ENCODE peak calls at places on chromosome 4, in ten cellular contexts. One of them, this sample, is unnamed.

GRCh38 chr4:145881991-145882390 is 56.6 kb downstream of the ZNF827 start:
- DNase-seq in AG09309: no peak
- DNase-seq in HCEC 1CT: no peak
- DNase-seq in endodermal cell: no peak
- DNase-seq in body of pancreas: peak
- DNase-seq in CD4-positive, alpha-beta memory T cell: no peak
- DNase-seq in hypothalamus: no peak
- DNase-seq in left colon: peak
- DNase-seq in right cardiac atrium: no peak
- DNase-seq in NCI-H774: peak
- DNase-seq in this sample: peak

GRCh38 chr4:158255727-158256324 is 45.5 kb downstream of the TMEM144 start:
- DNase-seq in NCI-H774: peak
- DNase-seq in hypothalamus: no peak
- DNase-seq in endodermal cell: no peak
- DNase-seq in HCEC 1CT: peak
- DNase-seq in AG09309: peak
- DNase-seq in CD4-positive, alpha-beta memory T cell: no peak
- DNase-seq in left colon: no peak
- DNase-seq in right cardiac atrium: no peak
- DNase-seq in body of pancreas: peak
- DNase-seq in this sample: peak

GRCh38 chr4:136713140-136713539 is 819.2 kb downstream of the PCDH18 start:
- DNase-seq in HCEC 1CT: no peak
- DNase-seq in hypothalamus: no peak
- DNase-seq in right cardiac atrium: no peak
- DNase-seq in endodermal cell: no peak
- DNase-seq in NCI-H774: no peak
- DNase-seq in AG09309: no peak
- DNase-seq in left colon: no peak
- DNase-seq in body of pancreas: no peak
- DNase-seq in CD4-positive, alpha-beta memory T cell: no peak
- DNase-seq in this sample: no peak

GRCh38 chr4:15913631-15913970 is 24.9 kb downstream of the FGFBP1 start:
- DNase-seq in hypothalamus: no peak
- DNase-seq in body of pancreas: peak
- DNase-seq in CD4-positive, alpha-beta memory T cell: no peak
- DNase-seq in HCEC 1CT: peak
- DNase-seq in NCI-H774: no peak
- DNase-seq in AG09309: peak
- DNase-seq in left colon: no peak
- DNase-seq in endodermal cell: no peak
- DNase-seq in right cardiac atrium: no peak
- DNase-seq in this sample: no peak

GRCh38 chr4:109977854-109978501 is 65.3 kb downstream of the EGF start:
- DNase-seq in HCEC 1CT: peak
- DNase-seq in NCI-H774: no peak
- DNase-seq in hypothalamus: no peak
- DNase-seq in body of pancreas: peak
- DNase-seq in AG09309: peak
- DNase-seq in endodermal cell: no peak
- DNase-seq in CD4-positive, alpha-beta memory T cell: peak
- DNase-seq in right cardiac atrium: no peak
- DNase-seq in left colon: no peak
- DNase-seq in this sample: peak

GRCh38 chr4:159137176-159137575 is 34.3 kb downstream of the RAPGEF2 start:
- DNase-seq in endodermal cell: no peak
- DNase-seq in body of pancreas: peak
- DNase-seq in right cardiac atrium: no peak
- DNase-seq in HCEC 1CT: no peak
- DNase-seq in AG09309: no peak
- DNase-seq in CD4-positive, alpha-beta memory T cell: no peak
- DNase-seq in NCI-H774: peak
- DNase-seq in left colon: peak
- DNase-seq in hypothalamus: no peak
- DNase-seq in this sample: peak

GRCh38 chr4:173626277-173626676 is 96.2 kb upstream of the HAND2 start:
- DNase-seq in NCI-H774: no peak
- DNase-seq in left colon: no peak
- DNase-seq in HCEC 1CT: no peak
- DNase-seq in right cardiac atrium: no peak
- DNase-seq in AG09309: no peak
- DNase-seq in body of pancreas: no peak
- DNase-seq in hypothalamus: no peak
- DNase-seq in endodermal cell: no peak
- DNase-seq in CD4-positive, alpha-beta memory T cell: no peak
- DNase-seq in this sample: no peak

GRCh38 chr4:39641451-39641850 is 2.8 kb upstream of the SMIM14 start:
- DNase-seq in left colon: no peak
- DNase-seq in endodermal cell: peak
- DNase-seq in right cardiac atrium: no peak
- DNase-seq in hypothalamus: no peak
- DNase-seq in HCEC 1CT: no peak
- DNase-seq in AG09309: no peak
- DNase-seq in body of pancreas: no peak
- DNase-seq in NCI-H774: no peak
- DNase-seq in CD4-positive, alpha-beta memory T cell: no peak
- DNase-seq in this sample: no peak

GRCh38 chr4:5112333-5112732 is 61.1 kb downstream of the STK32B start:
- DNase-seq in body of pancreas: no peak
- DNase-seq in NCI-H774: no peak
- DNase-seq in endodermal cell: no peak
- DNase-seq in AG09309: no peak
- DNase-seq in left colon: no peak
- DNase-seq in HCEC 1CT: no peak
- DNase-seq in right cardiac atrium: no peak
- DNase-seq in hypothalamus: no peak
- DNase-seq in CD4-positive, alpha-beta memory T cell: no peak
- DNase-seq in this sample: no peak

GRCh38 chr4:77921701-77922100 is 59.1 kb downstream of the MRPL1 start:
- DNase-seq in AG09309: peak
- DNase-seq in right cardiac atrium: no peak
- DNase-seq in endodermal cell: no peak
- DNase-seq in left colon: no peak
- DNase-seq in CD4-positive, alpha-beta memory T cell: no peak
- DNase-seq in HCEC 1CT: peak
- DNase-seq in NCI-H774: no peak
- DNase-seq in body of pancreas: no peak
- DNase-seq in hypothalamus: no peak
- DNase-seq in this sample: no peak

GRCh38 chr4:162485486-162485885 is 321.7 kb upstream of the FSTL5 start:
- DNase-seq in right cardiac atrium: no peak
- DNase-seq in CD4-positive, alpha-beta memory T cell: no peak
- DNase-seq in endodermal cell: no peak
- DNase-seq in hypothalamus: no peak
- DNase-seq in body of pancreas: no peak
- DNase-seq in HCEC 1CT: peak
- DNase-seq in NCI-H774: no peak
- DNase-seq in left colon: no peak
- DNase-seq in AG09309: no peak
- DNase-seq in this sample: no peak

GRCh38 chr4:119038465-119038864 is 97.2 kb upstream of the MYOZ2 start:
- DNase-seq in body of pancreas: no peak
- DNase-seq in endodermal cell: no peak
- DNase-seq in hypothalamus: no peak
- DNase-seq in CD4-positive, alpha-beta memory T cell: no peak
- DNase-seq in left colon: no peak
- DNase-seq in NCI-H774: no peak
- DNase-seq in AG09309: no peak
- DNase-seq in HCEC 1CT: peak
- DNase-seq in right cardiac atrium: no peak
- DNase-seq in this sample: no peak

GRCh38 chr4:15778742-15779231 is 659 bp downstream of the CD38 start:
- DNase-seq in body of pancreas: peak
- DNase-seq in right cardiac atrium: peak
- DNase-seq in hypothalamus: no peak
- DNase-seq in HCEC 1CT: no peak
- DNase-seq in left colon: peak
- DNase-seq in AG09309: no peak
- DNase-seq in endodermal cell: no peak
- DNase-seq in CD4-positive, alpha-beta memory T cell: peak
- DNase-seq in NCI-H774: no peak
- DNase-seq in this sample: peak

GRCh38 chr4:92234393-92235176 is 69.2 kb upstream of the GRID2 start:
- DNase-seq in right cardiac atrium: no peak
- DNase-seq in CD4-positive, alpha-beta memory T cell: no peak
- DNase-seq in HCEC 1CT: peak
- DNase-seq in NCI-H774: no peak
- DNase-seq in left colon: no peak
- DNase-seq in endodermal cell: no peak
- DNase-seq in hypothalamus: no peak
- DNase-seq in body of pancreas: no peak
- DNase-seq in AG09309: peak
- DNase-seq in this sample: no peak

GRCh38 chr4:169174247-169174646 is 96.5 kb downstream of the SH3RF1 start:
- DNase-seq in endodermal cell: no peak
- DNase-seq in CD4-positive, alpha-beta memory T cell: no peak
- DNase-seq in HCEC 1CT: no peak
- DNase-seq in hypothalamus: no peak
- DNase-seq in AG09309: no peak
- DNase-seq in NCI-H774: no peak
- DNase-seq in right cardiac atrium: no peak
- DNase-seq in body of pancreas: no peak
- DNase-seq in left colon: no peak
- DNase-seq in this sample: no peak

GRCh38 chr4:48470570-48470969 is 12.6 kb upstream of the SLC10A4 start:
- DNase-seq in hypothalamus: no peak
- DNase-seq in endodermal cell: no peak
- DNase-seq in CD4-positive, alpha-beta memory T cell: no peak
- DNase-seq in HCEC 1CT: no peak
- DNase-seq in body of pancreas: no peak
- DNase-seq in AG09309: no peak
- DNase-seq in left colon: no peak
- DNase-seq in NCI-H774: no peak
- DNase-seq in right cardiac atrium: no peak
- DNase-seq in this sample: no peak

GRCh38 chr4:57233391-57233790 is 123.2 kb upstream of the IGFBP7 start:
- DNase-seq in CD4-positive, alpha-beta memory T cell: no peak
- DNase-seq in HCEC 1CT: peak
- DNase-seq in endodermal cell: no peak
- DNase-seq in NCI-H774: no peak
- DNase-seq in left colon: no peak
- DNase-seq in body of pancreas: no peak
- DNase-seq in right cardiac atrium: no peak
- DNase-seq in hypothalamus: no peak
- DNase-seq in AG09309: no peak
- DNase-seq in this sample: no peak

GRCh38 chr4:706834-707598 is 1.4 kb downstream of the PCGF3 start:
- DNase-seq in right cardiac atrium: no peak
- DNase-seq in hypothalamus: no peak
- DNase-seq in CD4-positive, alpha-beta memory T cell: no peak
- DNase-seq in NCI-H774: no peak
- DNase-seq in AG09309: no peak
- DNase-seq in left colon: no peak
- DNase-seq in body of pancreas: no peak
- DNase-seq in endodermal cell: no peak
- DNase-seq in HCEC 1CT: no peak
- DNase-seq in this sample: no peak

GRCh38 chr4:1336079-1336478 is 10.9 kb upstream of the UVSSA start:
- DNase-seq in HCEC 1CT: no peak
- DNase-seq in endodermal cell: no peak
- DNase-seq in AG09309: no peak
- DNase-seq in right cardiac atrium: no peak
- DNase-seq in hypothalamus: no peak
- DNase-seq in NCI-H774: no peak
- DNase-seq in body of pancreas: no peak
- DNase-seq in left colon: no peak
- DNase-seq in CD4-positive, alpha-beta memory T cell: no peak
- DNase-seq in this sample: no peak

GRCh38 chr4:166377578-166377977 is 504.5 kb downstream of the TLL1 start:
- DNase-seq in hypothalamus: no peak
- DNase-seq in CD4-positive, alpha-beta memory T cell: no peak
- DNase-seq in endodermal cell: no peak
- DNase-seq in HCEC 1CT: no peak
- DNase-seq in left colon: no peak
- DNase-seq in right cardiac atrium: no peak
- DNase-seq in NCI-H774: no peak
- DNase-seq in AG09309: no peak
- DNase-seq in body of pancreas: no peak
- DNase-seq in this sample: no peak

GRCh38 chr4:16537926-16538325 is 311.7 kb upstream of the TAPT1 start:
- DNase-seq in body of pancreas: no peak
- DNase-seq in right cardiac atrium: no peak
- DNase-seq in CD4-positive, alpha-beta memory T cell: no peak
- DNase-seq in NCI-H774: no peak
- DNase-seq in endodermal cell: no peak
- DNase-seq in HCEC 1CT: no peak
- DNase-seq in left colon: no peak
- DNase-seq in AG09309: no peak
- DNase-seq in hypothalamus: no peak
- DNase-seq in this sample: no peak

GRCh38 chr4:52019941-52020657 is at the start of gene LRRC66:
- DNase-seq in HCEC 1CT: no peak
- DNase-seq in body of pancreas: peak
- DNase-seq in endodermal cell: no peak
- DNase-seq in right cardiac atrium: peak
- DNase-seq in AG09309: no peak
- DNase-seq in left colon: peak
- DNase-seq in NCI-H774: no peak
- DNase-seq in CD4-positive, alpha-beta memory T cell: no peak
- DNase-seq in hypothalamus: no peak
- DNase-seq in this sample: no peak

GRCh38 chr4:81845273-81845672 is 373.6 kb upstream of the RASGEF1B start:
- DNase-seq in hypothalamus: no peak
- DNase-seq in NCI-H774: no peak
- DNase-seq in endodermal cell: no peak
- DNase-seq in HCEC 1CT: no peak
- DNase-seq in body of pancreas: no peak
- DNase-seq in right cardiac atrium: no peak
- DNase-seq in CD4-positive, alpha-beta memory T cell: no peak
- DNase-seq in left colon: no peak
- DNase-seq in AG09309: no peak
- DNase-seq in this sample: no peak

GRCh38 chr4:24973471-24974251 is 57.1 kb downstream of the LGI2 start:
- DNase-seq in NCI-H774: no peak
- DNase-seq in left colon: peak
- DNase-seq in hypothalamus: no peak
- DNase-seq in HCEC 1CT: no peak
- DNase-seq in right cardiac atrium: peak
- DNase-seq in CD4-positive, alpha-beta memory T cell: no peak
- DNase-seq in AG09309: peak
- DNase-seq in endodermal cell: peak
- DNase-seq in body of pancreas: peak
- DNase-seq in this sample: no peak

GRCh38 chr4:129429566-129430339 is 333.8 kb downstream of the C4orf33 start:
- DNase-seq in endodermal cell: no peak
- DNase-seq in HCEC 1CT: no peak
- DNase-seq in NCI-H774: no peak
- DNase-seq in right cardiac atrium: peak
- DNase-seq in left colon: no peak
- DNase-seq in body of pancreas: no peak
- DNase-seq in CD4-positive, alpha-beta memory T cell: no peak
- DNase-seq in AG09309: no peak
- DNase-seq in hypothalamus: no peak
- DNase-seq in this sample: no peak

GRCh38 chr4:24917076-24917856 is 4.4 kb upstream of the CCDC149 start:
- DNase-seq in right cardiac atrium: no peak
- DNase-seq in HCEC 1CT: no peak
- DNase-seq in AG09309: no peak
- DNase-seq in NCI-H774: no peak
- DNase-seq in left colon: no peak
- DNase-seq in endodermal cell: peak
- DNase-seq in body of pancreas: no peak
- DNase-seq in CD4-positive, alpha-beta memory T cell: no peak
- DNase-seq in hypothalamus: no peak
- DNase-seq in this sample: no peak

GRCh38 chr4:5292091-5292490 is 240.8 kb downstream of the STK32B start:
- DNase-seq in CD4-positive, alpha-beta memory T cell: no peak
- DNase-seq in hypothalamus: no peak
- DNase-seq in NCI-H774: peak
- DNase-seq in left colon: no peak
- DNase-seq in body of pancreas: no peak
- DNase-seq in endodermal cell: no peak
- DNase-seq in HCEC 1CT: no peak
- DNase-seq in right cardiac atrium: no peak
- DNase-seq in AG09309: no peak
- DNase-seq in this sample: no peak

GRCh38 chr4:122930877-122931276 is 8.5 kb upstream of the NUDT6 start:
- DNase-seq in hypothalamus: no peak
- DNase-seq in endodermal cell: no peak
- DNase-seq in AG09309: no peak
- DNase-seq in left colon: no peak
- DNase-seq in CD4-positive, alpha-beta memory T cell: no peak
- DNase-seq in right cardiac atrium: no peak
- DNase-seq in HCEC 1CT: peak
- DNase-seq in NCI-H774: no peak
- DNase-seq in body of pancreas: no peak
- DNase-seq in this sample: no peak

This sample was measured in NCI-H2081.